ENCODE peak calls at places on chromosomes 2 and 18, in six cellular contexts. W is EH, C is dorsolateral prefrontal cortex, E is HEK293T, X is skeletal muscle cell, H is EL. K is an unnamed sample.

GRCh38 chr2:98458207-98458606 is 13.5 kb downstream of the INPP4A start:
- DNase-seq in W (peak; percentile 57), C (no peak), E (no peak), X (no peak), H (no peak), K (no peak)

GRCh38 chr18:35345460-35345921 is 1.3 kb upstream of the ZNF24 start:
- DNase-seq in W (no peak), C (no peak), E (peak; percentile 33), X (no peak), H (no peak), K (no peak)

GRCh38 chr2:112636605-112637288 is 9.0 kb upstream of the SLC20A1 start:
- DNase-seq in W (no peak), C (no peak), E (no peak), X (no peak), H (no peak), K (no peak)

GRCh38 chr2:129199501-129199900 is 780.0 kb upstream of the RAB6C start:
- DNase-seq in W (no peak), C (no peak), E (no peak), X (no peak), H (no peak), K (no peak)

GRCh38 chr2:10982931-10983701 is 71.4 kb downstream of the KCNF1 start:
- DNase-seq in W (peak; percentile 2), C (no peak), E (no peak), X (no peak), H (no peak), K (no peak)

GRCh38 chr2:55102056-55102812 is 52.0 kb upstream of the RTN4 start:
- DNase-seq in W (peak; percentile 94), C (no peak), E (no peak), X (peak; percentile 67), H (peak; percentile 93), K (peak; percentile 40)

GRCh38 chr2:63051795-63052333 is 1.2 kb downstream of the OTX1 start:
- DNase-seq in W (no peak), C (no peak), E (no peak), X (no peak), H (no peak), K (no peak)

GRCh38 chr2:42202299-42203008 is 33.3 kb downstream of the EML4 start:
- DNase-seq in W (peak; percentile 38), C (no peak), E (no peak), X (no peak), H (peak; percentile 26), K (no peak)

GRCh38 chr2:135409436-135409835 is 121.6 kb downstream of the ZRANB3 start:
- DNase-seq in W (no peak), C (no peak), E (no peak), X (no peak), H (no peak), K (no peak)

GRCh38 chr2:110678457-110679336 is 834 bp upstream of the BUB1 start:
- DNase-seq in W (peak; percentile 47), C (peak; percentile 46), E (peak; percentile 27), X (no peak), H (peak; percentile 25), K (no peak)

GRCh38 chr2:191318729-191319078 is 73.5 kb downstream of the MYO1B start:
- DNase-seq in W (peak; percentile 88), C (no peak), E (peak; percentile 47), X (peak; percentile 38), H (peak; percentile 81), K (peak; percentile 71)

GRCh38 chr2:9102861-9103662 is 99.6 kb upstream of the MBOAT2 start:
- DNase-seq in W (no peak), C (no peak), E (no peak), X (no peak), H (no peak), K (no peak)

GRCh38 chr2:88658890-88659881 is 31.9 kb upstream of the EIF2AK3 start:
- DNase-seq in W (peak; percentile 83), C (no peak), E (peak; percentile 43), X (no peak), H (peak; percentile 60), K (peak; percentile 65)

GRCh38 chr18:72410399-72410798 is 133.7 kb downstream of the CBLN2 start:
- DNase-seq in W (peak; percentile 32), C (no peak), E (no peak), X (no peak), H (no peak), K (no peak)

GRCh38 chr2:12498286-12498685 is 218.4 kb upstream of the TRIB2 start:
- DNase-seq in W (no peak), C (no peak), E (no peak), X (no peak), H (no peak), K (no peak)

GRCh38 chr2:8324164-8324848 is 357.6 kb upstream of the ID2 start:
- DNase-seq in W (no peak), C (no peak), E (no peak), X (no peak), H (no peak), K (no peak)

GRCh38 chr2:74497777-74498499 is 1.5 kb downstream of the LBX2 start:
- DNase-seq in W (no peak), C (no peak), E (no peak), X (no peak), H (no peak), K (no peak)

GRCh38 chr2:40095003-40095402 is 315.9 kb upstream of the THUMPD2 start:
- DNase-seq in W (peak; percentile 86), C (no peak), E (no peak), X (peak; percentile 66), H (peak; percentile 74), K (no peak)

GRCh38 chr18:78512080-78512601 is 467.5 kb upstream of the SALL3 start:
- DNase-seq in W (no peak), C (no peak), E (no peak), X (no peak), H (no peak), K (no peak)

GRCh38 chr2:111704246-111704645 is 179.7 kb downstream of the ANAPC1 start:
- DNase-seq in W (peak; percentile 62), C (no peak), E (no peak), X (no peak), H (peak; percentile 74), K (no peak)

GRCh38 chr2:48420512-48421197 is 109.3 kb upstream of the STON1 start:
- DNase-seq in W (peak; percentile 94), C (peak; percentile 92), E (peak; percentile 84), X (peak; percentile 43), H (peak; percentile 92), K (peak; percentile 84)

GRCh38 chr2:71612581-71613520 is 159.5 kb downstream of the DYSF start:
- DNase-seq in W (no peak), C (peak; percentile 27), E (no peak), X (no peak), H (no peak), K (no peak)

GRCh38 chr2:128494640-128495321 is 176.1 kb upstream of the HS6ST1 start:
- DNase-seq in W (no peak), C (no peak), E (no peak), X (no peak), H (no peak), K (no peak)

K was measured in NCI-H460.